ENCODE peak calls at places on chromosome 7, in nine cellular contexts. L is HAP-1, T is left lung, R is HCT116, C is OCI-LY7, Y is memory B cell, O is aorta, A is HuH-7, W is fibroblast of lung. X is an unnamed sample.
A peak's percentile ranks its signal among the peaks of the same experiment; 100 is the strongest.

GRCh38 chr7:12518920-12519681 is 51.4 kb upstream of the SCIN start:
- DNase-seq in A (peak; percentile 62), C (no peak), T (no peak), L (peak; percentile 41), O (no peak), R (no peak), W (peak; percentile 7), Y (no peak), X (no peak)

GRCh38 chr7:32890010-32890552 is 1.5 kb downstream of the KBTBD2 start:
- DNase-seq in A (no peak), W (peak; percentile 32), L (no peak), R (no peak), C (peak; percentile 19), O (no peak), Y (no peak), T (no peak), X (no peak)

GRCh38 chr7:43470110-43470509 is 112.8 kb upstream of the STK17A start:
- DNase-seq in Y (no peak), C (no peak), A (no peak), T (no peak), R (no peak), O (no peak), W (no peak), L (no peak), X (no peak)

GRCh38 chr7:48786951-48787350 is 137.4 kb upstream of the CDC14C start:
- DNase-seq in O (no peak), W (no peak), Y (no peak), L (no peak), A (no peak), C (no peak), T (no peak), R (no peak), X (no peak)

GRCh38 chr7:149625947-149626392 is 128.4 kb upstream of the ZNF746 start:
- DNase-seq in O (no peak), R (no peak), L (no peak), T (no peak), W (no peak), A (peak; percentile 33), C (no peak), Y (no peak), X (no peak)

GRCh38 chr7:146146866-146147265 is 30.3 kb downstream of the CNTNAP2 start:
- DNase-seq in O (no peak), A (no peak), C (no peak), Y (no peak), R (no peak), W (peak; percentile 72), T (no peak), L (no peak), X (no peak)

GRCh38 chr7:48424731-48425130 is 253.5 kb downstream of the ABCA13 start:
- DNase-seq in L (peak; percentile 65), O (no peak), C (peak; percentile 57), Y (no peak), R (no peak), T (no peak), A (no peak), W (peak; percentile 10), X (peak; percentile 12)

GRCh38 chr7:2003931-2004812 is 228.6 kb downstream of the MAD1L1 start:
- DNase-seq in W (no peak), T (peak; percentile 72), A (no peak), Y (no peak), O (peak; percentile 42), L (no peak), C (no peak), R (no peak), X (no peak)

GRCh38 chr7:23759556-23760391 is 49.8 kb downstream of the STK31 start:
- DNase-seq in L (peak; percentile 24), A (no peak), Y (no peak), W (peak; percentile 93), R (peak; percentile 51), T (no peak), C (no peak), O (no peak), X (peak; percentile 100)

GRCh38 chr7:44152971-44153947 is 12.1 kb upstream of the MYL7 start:
- DNase-seq in C (no peak), W (no peak), O (no peak), R (no peak), L (no peak), T (no peak), Y (no peak), A (no peak), X (no peak)

GRCh38 chr7:24728503-24729364 is 28.5 kb downstream of the GSDME start:
- DNase-seq in T (no peak), R (no peak), O (no peak), A (no peak), Y (no peak), L (no peak), W (peak; percentile 63), C (no peak), X (peak; percentile 94)

GRCh38 chr7:126441745-126442144 is 811.0 kb downstream of the GRM8 start:
- DNase-seq in A (no peak), R (no peak), O (no peak), Y (no peak), W (no peak), C (no peak), T (no peak), L (no peak), X (no peak)

GRCh38 chr7:98357751-98358161 is 43.1 kb downstream of the BAIAP2L1 start:
- DNase-seq in W (peak; percentile 84), A (no peak), C (no peak), T (no peak), R (no peak), L (no peak), Y (no peak), O (no peak), X (peak; percentile 74)

GRCh38 chr7:101941481-101942383 is 124.3 kb downstream of the CUX1 start:
- DNase-seq in Y (no peak), O (no peak), C (no peak), R (peak; percentile 74), W (peak; percentile 82), A (no peak), T (no peak), L (no peak), X (peak; percentile 79)

GRCh38 chr7:27130540-27131389 is at the start of gene HOXA4:
- DNase-seq in T (peak; percentile 89), R (no peak), A (peak; percentile 93), Y (peak; percentile 40), C (peak; percentile 73), O (peak; percentile 96), L (no peak), W (peak; percentile 82), X (peak; percentile 96)

GRCh38 chr7:64872351-64872750 is 30.7 kb upstream of the ZNF273 start:
- DNase-seq in W (no peak), Y (no peak), T (no peak), A (no peak), L (no peak), R (no peak), O (no peak), C (no peak), X (no peak)

GRCh38 chr7:135929692-135930091 is 47.5 kb downstream of the MTPN start:
- DNase-seq in L (no peak), T (no peak), R (no peak), A (no peak), W (peak; percentile 11), O (no peak), C (no peak), Y (no peak), X (peak; percentile 59)

GRCh38 chr7:22726345-22726848 is 603 bp upstream of the IL6 start:
- DNase-seq in T (no peak), Y (peak; percentile 61), O (peak; percentile 54), C (peak; percentile 70), W (peak; percentile 85), R (peak; percentile 37), A (peak; percentile 74), L (peak; percentile 82), X (peak; percentile 88)

X was measured in NCI-H226.